ENCODE peak calls at places on chromosomes 16 and 17, in eight cellular contexts. M, C, E, H, L, J, F and Q are unnamed samples. For H3K27me3, the result is how much of the 10 kb centered on the place peaks cover.

GRCh38 chr16:21301895-21302291 is 23.8 kb upstream of the CRYM start:
- DNase-seq in J (no peak), M (no peak), F (no peak), L (no peak), E (no peak), C (no peak), H (no peak), Q (no peak)

GRCh38 chr17:4858068-4858879 is 25.1 kb downstream of the MINK1 start:
- DNase-seq in C (peak), L (no peak), E (no peak), H (no peak), M (no peak), J (no peak), F (no peak), Q (no peak)

GRCh38 chr16:70781800-70782199 is 19.2 kb downstream of the VAC14 start:
- DNase-seq in E (no peak), J (no peak), F (no peak), M (no peak), C (no peak), H (no peak), L (no peak), Q (no peak)

GRCh38 chr17:19757536-19758180 is 9.6 kb upstream of the ALDH3A1 start:
- DNase-seq in M (no peak), J (no peak), L (no peak), F (no peak), H (no peak), C (no peak), E (no peak), Q (no peak)

GRCh38 chr16:48963901-48964615 is 317.6 kb downstream of the CBLN1 start:
- DNase-seq in F (no peak), H (peak), E (no peak), L (peak), C (no peak), M (no peak), J (no peak), Q (peak)

GRCh38 chr16:13168091-13168572 is 266.7 kb downstream of the SHISA9 start:
- DNase-seq in H (no peak), M (no peak), C (peak), E (no peak), L (no peak), J (no peak), F (no peak), Q (no peak)

GRCh38 chr16:57029161-57030160 is 40.1 kb downstream of the NLRC5 start:
- DNase-seq in C (no peak), F (no peak), E (no peak), L (peak), H (no peak), J (no peak), M (no peak), Q (no peak)

GRCh38 chr16:53849585-53849984 is 145.6 kb downstream of the FTO start:
- DNase-seq in L (no peak), E (no peak), M (no peak), J (no peak), H (no peak), C (no peak), F (no peak), Q (no peak)

GRCh38 chr17:78499715-78500540 is 77.3 kb downstream of the DNAH17 start:
- DNase-seq in J (no peak), L (no peak), F (no peak), M (no peak), E (no peak), H (no peak), C (no peak), Q (no peak)

GRCh38 chr17:7854851-7855642 is at the start of gene TMEM88:
- DNase-seq in H (no peak), J (no peak), F (peak), M (peak), C (peak), E (peak), L (no peak), Q (no peak)

GRCh38 chr16:79451196-79451816 is 149.2 kb downstream of the MAF start:
- DNase-seq in L (no peak), C (no peak), E (no peak), M (no peak), F (no peak), H (no peak), J (no peak), Q (no peak)

GRCh38 chr17:74245145-74245817 is 28.8 kb upstream of the DNAI2 start:
- DNase-seq in C (peak), H (no peak), M (peak), F (no peak), L (no peak), J (no peak), E (no peak), Q (no peak)

GRCh38 chr17:67422887-67423286 is 45.8 kb downstream of the PITPNC1 start:
- DNase-seq in F (no peak), M (no peak), L (peak), J (no peak), E (no peak), C (no peak), H (no peak), Q (no peak)

DNA sequence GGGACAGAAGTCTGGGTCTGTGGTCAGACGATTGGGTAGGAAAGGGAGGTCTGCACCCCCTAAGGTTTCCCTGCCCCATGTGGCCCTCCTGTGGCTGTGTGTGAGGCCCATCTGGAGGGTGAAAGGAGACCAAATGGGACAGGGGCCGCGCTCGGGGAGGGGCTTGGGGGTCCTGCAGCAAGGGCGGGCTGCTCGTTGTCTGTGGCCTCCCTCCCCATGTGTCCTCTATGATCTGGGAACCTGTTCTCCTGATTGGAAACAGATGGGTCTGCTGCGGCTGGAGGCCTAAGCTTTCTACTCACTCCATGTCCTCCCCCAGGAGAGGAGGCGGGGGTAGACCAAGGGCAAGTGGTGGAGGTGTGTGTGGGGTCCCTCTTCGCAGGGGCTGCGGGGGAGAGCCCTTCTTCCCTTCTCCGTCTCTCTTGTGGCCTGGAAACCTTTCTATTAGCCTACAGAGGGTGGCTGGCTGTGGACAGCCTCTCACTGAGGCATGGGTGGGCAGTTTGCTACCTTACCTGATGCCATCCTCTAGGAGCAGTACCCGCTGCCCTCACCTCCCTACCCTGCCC is 18.6 kb downstream of the IGFBP4 start:
- DNase-seq in M (no peak), E (no peak), L (no peak), H (no peak), J (no peak), C (no peak), F (peak), Q (no peak)
- H3K4me3 ChIP-seq in M (no peak), E (no peak), L (no peak), H (no peak), J (no peak), C (no peak), F (no peak), Q (no peak)

DNA sequence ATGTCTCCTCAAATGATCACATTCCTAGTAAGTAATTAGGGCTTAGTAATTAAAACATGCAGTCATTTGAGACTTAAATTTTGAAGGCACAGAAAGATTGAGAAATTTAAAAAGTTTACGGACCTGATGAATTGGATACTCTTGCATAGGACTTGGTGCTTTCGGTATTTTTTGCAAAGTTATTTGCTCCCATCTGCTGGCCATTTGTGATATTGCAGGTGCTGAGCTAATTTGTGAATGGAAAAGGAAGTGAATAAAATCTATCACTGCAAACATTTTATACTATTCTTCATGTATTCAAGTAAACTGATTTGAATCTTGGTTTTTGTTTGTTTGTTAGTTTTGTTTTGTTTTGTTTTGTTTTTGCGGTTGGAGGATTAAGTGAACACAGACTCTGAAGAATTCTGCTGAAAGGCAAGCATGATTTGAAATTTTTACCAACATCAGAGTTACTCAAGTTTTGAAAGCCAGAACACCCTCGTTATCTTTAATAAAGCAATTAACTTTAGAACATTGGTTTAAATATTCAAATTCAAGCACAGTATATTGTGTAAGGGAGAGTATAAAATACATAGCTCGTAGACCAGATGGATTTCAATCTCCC is 689.5 kb upstream of the RBFOX1 start:
- DNase-seq in H (peak), J (no peak), L (peak), E (peak), M (peak), C (peak), F (no peak), Q (peak)
- TF ChIP-seq CTCF in H (peak), J (peak), L (peak), E (peak), M (peak), C (peak), F (peak), Q (peak)

GRCh38 chr17:28970879-28971278 is 19.6 kb upstream of the PHF12 start:
- DNase-seq in H (no peak), L (no peak), F (no peak), J (no peak), M (no peak), C (no peak), E (no peak), Q (no peak)
- H3K27me3 ChIP-seq in H (half or more), L (under half), F (under half), J (under half), M (under half), C (under half), E (under half), Q (under half)

GRCh38 chr17:34254651-34255380 is at the start of gene CCL2:
- DNase-seq in E (peak), F (peak), C (peak), M (peak), J (peak), L (peak), H (peak), Q (no peak)
- H3K4me3 ChIP-seq in E (no peak), F (peak), C (peak), M (no peak), J (peak), L (peak), H (peak), Q (peak)

GRCh38 chr16:62041401-62041800 is 5.2 kb upstream of the CDH8 start:
- DNase-seq in C (peak), J (no peak), E (no peak), L (peak), F (no peak), M (peak), H (no peak), Q (no peak)
- TF ChIP-seq CTCF in C (peak), J (no peak), E (peak), L (no peak), F (peak), M (peak), H (no peak), Q (peak)